ENCODE peak calls at places on chromosomes 11 and 22, in six cellular contexts. I is heart left ventricle; S is CD8-positive, alpha-beta memory T cell; T is amygdala; R is left ventricle myocardium superior; P is H54. X is an unnamed sample.
A peak's percentile ranks its signal among the peaks of the same experiment; 100 is the strongest.

GRCh38 chr11:65663634-65664200 is 1.0 kb upstream of the RELA start:
- DNase-seq in I (no peak), S (peak; percentile 68), T (no peak), R (peak; percentile 80), P (no peak), X (peak; percentile 77)

GRCh38 chr11:67202045-67202444 is 64.2 kb upstream of the GRK2 start:
- DNase-seq in I (no peak), S (no peak), T (no peak), R (no peak), P (no peak), X (no peak)

GRCh38 chr22:21078916-21079315 is 33.2 kb downstream of the LRRC74B start:
- DNase-seq in I (no peak), S (no peak), T (no peak), R (no peak), P (no peak), X (no peak)

GRCh38 chr11:60563553-60564235 is 48.5 kb downstream of the MS4A13 start:
- DNase-seq in I (no peak), S (no peak), T (no peak), R (no peak), P (no peak), X (no peak)

GRCh38 chr22:48362736-48363404 is 1464.8 kb downstream of the BRD1 start:
- DNase-seq in I (no peak), S (no peak), T (no peak), R (no peak), P (no peak), X (no peak)

GRCh38 chr11:43278302-43278956 is 33.4 kb upstream of the API5 start:
- DNase-seq in I (no peak), S (no peak), T (no peak), R (no peak), P (no peak), X (no peak)

GRCh38 chr11:119726585-119727522 is 2.1 kb downstream of the NECTIN1 start:
- DNase-seq in I (peak; percentile 42), S (no peak), T (no peak), R (no peak), P (no peak), X (no peak)

GRCh38 chr11:85540181-85540580 is 87.0 kb downstream of the DLG2 start:
- DNase-seq in I (no peak), S (no peak), T (no peak), R (no peak), P (no peak), X (no peak)